ENCODE peak calls at places on chromosomes 7 and 10, in six cellular contexts. J is esophagus muscularis mucosa, X is HCT116, L is fibroblast of lung, B is dorsolateral prefrontal cortex, P is pancreas. C is an unnamed sample.

GRCh38 chr7:153832160-153832559 is 220.0 kb upstream of the DPP6 start:
- DNase-seq in J (no peak), X (no peak), L (no peak), B (no peak), P (no peak), C (no peak)

GRCh38 chr10:95404460-95404858 is 113.7 kb upstream of the PDLIM1 start:
- DNase-seq in J (no peak), X (no peak), L (no peak), B (no peak), P (no peak), C (no peak)

GRCh38 chr7:28347462-28347861 is 64.9 kb upstream of the CREB5 start:
- DNase-seq in J (no peak), X (no peak), L (peak; percentile 28), B (no peak), P (no peak), C (no peak)

GRCh38 chr7:141097430-141097829 is 23.6 kb downstream of the TMEM178B start:
- DNase-seq in J (no peak), X (no peak), L (no peak), B (no peak), P (no peak), C (no peak)

GRCh38 chr7:116956515-116956804 is 3.2 kb downstream of the ST7 start:
- DNase-seq in J (no peak), X (no peak), L (no peak), B (no peak), P (no peak), C (no peak)

GRCh38 chr7:135684134-135684533 is 21.8 kb downstream of the STMP1 start:
- DNase-seq in J (no peak), X (no peak), L (peak; percentile 65), B (no peak), P (no peak), C (peak; percentile 60)

GRCh38 chr10:73095479-73096021 is 1.1 kb downstream of the P4HA1 start:
- DNase-seq in J (no peak), X (no peak), L (peak; percentile 82), B (no peak), P (no peak), C (peak; percentile 84)

GRCh38 chr10:51436805-51437204 is 262.6 kb downstream of the CSTF2T start:
- DNase-seq in J (no peak), X (no peak), L (no peak), B (no peak), P (no peak), C (no peak)

GRCh38 chr10:68301301-68301700 is 30.6 kb upstream of the HNRNPH3 start:
- DNase-seq in J (no peak), X (no peak), L (no peak), B (no peak), P (no peak), C (no peak)

GRCh38 chr10:124650820-124651401 is 93.3 kb downstream of the FAM53B start:
- DNase-seq in J (no peak), X (no peak), L (peak; percentile 31), B (no peak), P (no peak), C (no peak)

GRCh38 chr10:75180592-75180991 is 30.0 kb upstream of the VDAC2 start:
- DNase-seq in J (no peak), X (no peak), L (peak; percentile 60), B (no peak), P (no peak), C (no peak)

GRCh38 chr10:122154034-122154732 is 116.9 kb upstream of the BTBD16 start:
- DNase-seq in J (no peak), X (no peak), L (no peak), B (no peak), P (no peak), C (no peak)

GRCh38 chr7:51292596-51292995 is 24.0 kb downstream of the COBL start:
- DNase-seq in J (peak; percentile 68), X (no peak), L (no peak), B (no peak), P (no peak), C (no peak)

GRCh38 chr7:11458736-11459483 is 373.1 kb downstream of the THSD7A start:
- DNase-seq in J (no peak), X (no peak), L (peak; percentile 90), B (no peak), P (no peak), C (peak; percentile 77)

GRCh38 chr10:126959906-126960685 is 54.9 kb downstream of the DOCK1 start:
- DNase-seq in J (no peak), X (no peak), L (no peak), B (no peak), P (no peak), C (no peak)

GRCh38 chr10:84159076-84159475 is 14.5 kb upstream of the GPR15LG start:
- DNase-seq in J (no peak), X (no peak), L (no peak), B (no peak), P (no peak), C (no peak)

GRCh38 chr7:151954866-151955820 is 1.1 kb upstream of the GALNTL5 start:
- DNase-seq in J (peak; percentile 91), X (no peak), L (no peak), B (no peak), P (no peak), C (no peak)

GRCh38 chr7:4399596-4399995 is 282.5 kb upstream of the FOXK1 start:
- DNase-seq in J (no peak), X (no peak), L (no peak), B (no peak), P (no peak), C (no peak)

GRCh38 chr7:16891874-16892620 is 10.3 kb upstream of the AGR3 start:
- DNase-seq in J (no peak), X (no peak), L (no peak), B (no peak), P (no peak), C (no peak)

GRCh38 chr10:72250666-72251065 is 23.1 kb upstream of the DDIT4 start:
- DNase-seq in J (no peak), X (no peak), L (peak; percentile 90), B (no peak), P (peak; percentile 33), C (peak; percentile 89)

GRCh38 chr10:132890301-132890700 is 52.1 kb downstream of the CFAP46 start:
- DNase-seq in J (no peak), X (no peak), L (no peak), B (no peak), P (no peak), C (no peak)

GRCh38 chr7:36644625-36645422 is 79.5 kb downstream of the AOAH start:
- DNase-seq in J (no peak), X (no peak), L (peak; percentile 29), B (no peak), P (no peak), C (no peak)

GRCh38 chr7:4665661-4666060 is 16.4 kb upstream of the FOXK1 start:
- DNase-seq in J (no peak), X (no peak), L (peak; percentile 99), B (no peak), P (no peak), C (peak; percentile 96)

GRCh38 chr10:43292745-43293676 is 26.1 kb upstream of the RASGEF1A start:
- DNase-seq in J (no peak), X (peak; percentile 35), L (peak; percentile 29), B (peak; percentile 70), P (peak; percentile 57), C (peak; percentile 49)

GRCh38 chr10:121092341-121093099 is 241.4 kb downstream of the WDR11 start:
- DNase-seq in J (no peak), X (no peak), L (peak; percentile 43), B (no peak), P (no peak), C (peak; percentile 1)

GRCh38 chr10:121098231-121098630 is 247.1 kb downstream of the WDR11 start:
- DNase-seq in J (no peak), X (no peak), L (no peak), B (no peak), P (no peak), C (no peak)

GRCh38 chr10:121099601-121100000 is 248.4 kb downstream of the WDR11 start:
- DNase-seq in J (no peak), X (no peak), L (peak; percentile 50), B (no peak), P (no peak), C (no peak)

DNA sequence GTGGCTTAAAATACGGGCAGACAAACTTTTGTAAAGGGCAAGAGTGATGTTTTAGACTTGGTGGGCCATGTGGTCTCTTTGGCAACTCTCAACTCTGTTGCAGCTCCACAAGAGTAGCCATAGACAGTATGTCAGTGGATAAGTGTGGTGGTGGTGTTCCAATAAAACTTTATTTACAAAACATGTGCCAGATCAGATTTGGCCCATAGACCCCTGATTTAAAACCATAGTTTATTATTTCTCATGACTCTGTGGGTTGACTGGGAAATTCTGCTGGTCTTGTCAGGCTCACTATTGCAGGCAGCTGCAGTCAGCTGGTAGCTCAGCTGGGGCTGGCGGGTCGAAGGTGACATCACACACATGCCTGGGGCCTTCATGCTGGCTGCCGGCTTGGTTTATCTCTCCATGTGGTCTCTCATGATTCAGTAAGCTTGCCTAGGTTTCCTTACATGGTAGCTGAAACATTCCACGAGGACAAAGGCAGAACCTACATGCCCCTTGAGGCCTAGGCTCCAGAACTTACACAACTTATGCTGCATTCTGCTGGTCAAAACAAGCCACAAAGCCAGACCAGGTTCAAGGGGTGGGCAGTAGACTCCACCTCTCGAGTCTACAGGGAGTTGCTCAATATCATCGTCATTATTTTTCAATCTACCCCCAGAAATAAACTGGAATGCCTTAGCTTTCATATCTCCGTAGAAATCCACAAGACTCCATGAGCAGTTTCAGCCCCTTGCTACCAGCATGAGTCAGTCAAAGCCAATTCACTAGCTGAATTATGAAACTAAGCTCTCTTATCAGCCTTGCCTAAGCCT is 245.7 kb downstream of the WDR11 start:
- DNase-seq in J (no peak), X (no peak), L (peak; percentile 91), B (no peak), P (no peak), C (peak; percentile 32)
- H3K4me3 ChIP-seq in J (no peak overlapping the region), X (no peak overlapping the region), L (no peak overlapping the region), B (no peak overlapping the region), P (no peak overlapping the region), C (no peak overlapping the region)

GRCh38 chr10:128027822-128028507 is 98.3 kb downstream of the MKI67 start:
- DNase-seq in J (no peak), X (no peak), L (no peak), B (no peak), P (no peak), C (no peak)
- H3K27ac ChIP-seq in J (no peak overlapping the region), X (no peak overlapping the region), L (no peak overlapping the region), B (no peak overlapping the region), P (no peak overlapping the region), C (no peak overlapping the region)

GRCh38 chr7:92767427-92767826 is 68.9 kb downstream of the CDK6 start:
- DNase-seq in J (no peak), X (no peak), L (peak; percentile 74), B (no peak), P (no peak), C (peak; percentile 34)
- TF ChIP-seq CTCF in J (no peak), X (no peak), L (no peak), B (no peak), P (no peak), C (peak; percentile 34)

DNA sequence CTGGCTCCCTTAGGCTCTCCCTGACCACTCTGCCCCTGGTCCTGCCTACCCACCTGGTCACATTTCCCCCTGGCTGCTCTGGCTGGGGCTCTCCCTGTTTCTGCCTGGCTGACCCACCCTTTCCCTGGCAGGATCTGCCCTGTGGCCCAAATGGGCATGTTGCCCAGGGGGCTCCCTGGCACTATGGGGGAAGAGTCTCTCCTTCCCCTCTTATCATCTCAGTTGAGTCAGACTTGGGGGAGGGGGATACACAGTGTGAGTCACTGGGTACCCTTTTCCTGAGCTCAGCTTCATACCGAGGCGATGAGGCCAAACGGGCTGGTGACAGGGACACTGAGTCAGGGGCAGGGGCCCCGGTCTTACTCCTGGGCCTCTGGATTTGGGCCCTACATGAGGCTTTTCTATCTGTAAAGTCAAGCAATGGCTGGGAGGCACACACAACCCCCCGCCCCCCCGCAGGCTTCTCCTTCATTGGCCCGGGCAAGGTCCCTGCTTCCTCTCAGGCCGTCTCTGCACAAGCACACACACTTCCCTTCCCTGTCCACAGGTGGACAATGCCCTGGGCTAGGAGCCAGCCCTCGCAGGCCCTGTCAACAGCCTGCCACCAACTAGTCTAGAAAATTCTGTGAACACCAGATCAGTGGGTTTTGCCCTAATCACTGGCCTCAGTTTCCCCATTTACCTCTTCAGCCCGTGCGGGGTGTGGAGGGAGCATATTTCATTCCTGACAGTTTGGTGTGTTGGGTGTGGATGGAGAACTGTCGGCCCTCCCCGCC is 627 bp upstream of the FLNC start:
- DNase-seq in J (no peak), X (no peak), L (peak; percentile 83), B (no peak), P (peak; percentile 50), C (peak; percentile 71)
- H3K4me3 ChIP-seq in J (peak overlapping the region; percentile 79), X (peak overlapping the region; percentile 41), L (peak overlapping the region; percentile 43), B (no peak overlapping the region), P (no peak overlapping the region), C (peak overlapping the region; percentile 40)